ENCODE peak calls at places on chromosomes 12 and 14, in four cellular contexts. M is brain microvascular endothelial cell, T is suprapubic skin, P is lower lobe of right lung. I is an unnamed sample.

GRCh38 chr14:57725399-57726077 is 140.4 kb downstream of the SLC35F4 start:
- DNase-seq in M (peak), P (no peak), T (no peak), I (no peak)

GRCh38 chr12:2959194-2959507 is at the start of gene TEAD4:
- DNase-seq in T (no peak), M (peak), P (peak), I (peak)

GRCh38 chr12:71477609-71478008 is 38.0 kb downstream of the LGR5 start:
- DNase-seq in P (no peak), M (no peak), T (no peak), I (no peak)

GRCh38 chr14:23104591-23105347 is at the start of gene CIROP:
- DNase-seq in M (no peak), T (no peak), P (no peak), I (no peak)

GRCh38 chr12:61574339-61574738 is 685.9 kb upstream of the USP15 start:
- DNase-seq in T (no peak), M (no peak), P (no peak), I (no peak)

GRCh38 chr12:108526482-108527234 is 11.6 kb downstream of the FICD start:
- DNase-seq in T (no peak), P (no peak), M (no peak), I (no peak)

GRCh38 chr12:6207254-6207942 is 7.2 kb downstream of the CD9 start:
- DNase-seq in T (no peak), P (no peak), M (no peak), I (no peak)

GRCh38 chr12:49121047-49121696 is 10.0 kb downstream of the TUBA1B start:
- DNase-seq in M (peak), T (no peak), P (no peak), I (no peak)

GRCh38 chr14:50804181-50804721 is 26.7 kb downstream of the NIN start:
- DNase-seq in P (no peak), T (no peak), M (peak), I (no peak)

GRCh38 chr12:43740511-43741100 is 18.0 kb downstream of the PUS7L start:
- DNase-seq in T (no peak), M (peak), P (no peak), I (no peak)

GRCh38 chr12:81128930-81129554 is 51.2 kb downstream of the ACSS3 start:
- DNase-seq in M (peak), T (no peak), P (no peak), I (no peak)

GRCh38 chr12:67795235-67795634 is 146.7 kb downstream of the DYRK2 start:
- DNase-seq in P (no peak), T (no peak), M (peak), I (no peak)

GRCh38 chr12:80170915-80171314 is 71.6 kb downstream of the OTOGL start:
- DNase-seq in T (no peak), M (no peak), P (no peak), I (no peak)

DNA sequence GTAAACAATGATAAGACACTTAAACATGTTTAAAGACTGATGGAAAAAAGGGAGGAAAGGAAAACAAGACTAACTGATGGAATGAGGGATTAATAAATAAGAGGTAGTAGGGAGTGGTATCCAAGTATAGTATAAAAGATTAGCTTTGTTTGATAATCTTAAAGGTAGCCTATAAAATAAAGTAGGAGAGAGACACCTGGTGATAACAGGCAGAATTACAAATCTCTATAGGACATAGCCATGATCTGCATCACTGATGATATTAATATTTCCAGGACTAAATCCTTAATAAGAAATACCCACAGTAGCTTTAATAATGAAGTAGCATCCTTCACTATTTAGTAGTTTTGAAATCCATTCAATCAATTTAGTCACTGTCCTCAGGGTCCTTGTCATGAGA is 30.4 kb downstream of the DLGAP5 start:
- DNase-seq in P (no peak), T (no peak), M (no peak), I (no peak)
- TF ChIP-seq CTCF in P (peak), T (peak), M (peak), I (peak)

GRCh38 chr14:53330441-53330840 is 177.3 kb upstream of the DDHD1 start:
- DNase-seq in T (no peak), M (no peak), P (no peak), I (no peak)

GRCh38 chr14:53325176-53325806 is 172.2 kb upstream of the DDHD1 start:
- DNase-seq in M (no peak), T (no peak), P (no peak), I (no peak)

GRCh38 chr14:53331921-53332320 is 178.8 kb upstream of the DDHD1 start:
- DNase-seq in T (no peak), P (no peak), M (no peak), I (no peak)

GRCh38 chr14:53331247-53331646 is 178.1 kb upstream of the DDHD1 start:
- DNase-seq in P (no peak), M (peak), T (no peak), I (no peak)

GRCh38 chr14:53327716-53328115 is 174.6 kb upstream of the DDHD1 start:
- DNase-seq in M (peak), P (no peak), T (no peak), I (no peak)
- TF ChIP-seq CTCF in M (no peak), P (no peak), T (no peak), I (no peak)

GRCh38 chr12:94140556-94140955 is 7.8 kb upstream of the PLXNC1 start:
- DNase-seq in M (no peak), T (no peak), P (no peak), I (no peak)
- TF ChIP-seq CTCF in M (peak), T (no peak), P (peak), I (peak)

DNA sequence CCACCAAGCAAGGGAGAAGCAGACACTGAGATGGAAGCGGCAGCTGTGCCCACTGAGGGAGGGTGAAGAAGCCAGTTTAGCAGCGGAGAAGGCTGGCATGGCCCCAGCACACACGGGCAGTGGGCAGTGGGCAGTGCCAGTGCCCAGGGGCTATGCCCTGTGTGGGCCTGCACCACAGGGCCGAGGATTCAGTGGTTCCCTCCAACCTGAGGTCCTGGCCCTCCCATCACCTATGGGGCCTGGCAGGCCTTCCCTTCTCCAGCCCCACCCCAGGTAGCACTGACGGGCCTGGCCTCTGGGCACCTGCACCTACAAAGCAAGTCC is 81.1 kb downstream of the ITPK1 start:
- DNase-seq in T (no peak), P (no peak), M (no peak), I (no peak)
- TF ChIP-seq CTCF in T (no peak), P (no peak), M (no peak), I (no peak)